ENCODE peak calls at places on chromosomes 3 and 15, in six cellular contexts. M, X, C, E, P and O are unnamed samples.

GRCh38 chr3:180624714-180625113 is 22.8 kb downstream of the TTC14 start:
- DNase-seq in M (no peak), X (no peak), C (peak), E (no peak), P (no peak), O (peak)

GRCh38 chr15:34855397-34855796 is 60.0 kb upstream of the ACTC1 start:
- DNase-seq in M (no peak), X (peak), C (no peak), E (no peak), P (peak), O (no peak)

GRCh38 chr3:41126475-41126874 is 72.8 kb upstream of the CTNNB1 start:
- DNase-seq in M (no peak), X (no peak), C (no peak), E (no peak), P (no peak), O (no peak)

GRCh38 chr3:51977449-51978142 is 2.7 kb downstream of the ABHD14A start:
- DNase-seq in M (no peak), X (no peak), C (no peak), E (no peak), P (no peak), O (no peak)

GRCh38 chr3:63135362-63135761 is 142.7 kb upstream of the SYNPR start:
- DNase-seq in M (no peak), X (peak), C (no peak), E (no peak), P (peak), O (no peak)

GRCh38 chr15:90780916-90781315 is 63.8 kb downstream of the BLM start:
- DNase-seq in M (peak), X (no peak), C (peak), E (peak), P (no peak), O (peak)

GRCh38 chr3:50550079-50550736 is 17.3 kb downstream of the C3orf18 start:
- DNase-seq in M (peak), X (no peak), C (peak), E (peak), P (no peak), O (peak)

GRCh38 chr3:111669926-111670630 is 74.9 kb upstream of the ZBED2 start:
- DNase-seq in M (no peak), X (peak), C (no peak), E (no peak), P (peak), O (no peak)

GRCh38 chr3:128875556-128876120 is 3.8 kb upstream of the ACAD9 start:
- DNase-seq in M (peak), X (peak), C (peak), E (peak), P (no peak), O (peak)

GRCh38 chr3:171980578-171981270 is 58.7 kb upstream of the FNDC3B start:
- DNase-seq in M (peak), X (peak), C (no peak), E (no peak), P (peak), O (no peak)

GRCh38 chr15:24269923-24270322 is 405.7 kb upstream of the NPAP1 start:
- DNase-seq in M (no peak), X (no peak), C (no peak), E (no peak), P (no peak), O (no peak)

GRCh38 chr3:152737021-152737908 is 97.7 kb upstream of the P2RY1 start:
- DNase-seq in M (peak), X (peak), C (peak), E (peak), P (peak), O (peak)

GRCh38 chr3:142152349-142152748 is 3.0 kb upstream of the TFDP2 start:
- DNase-seq in M (peak), X (no peak), C (no peak), E (no peak), P (no peak), O (no peak)

GRCh38 chr3:143822374-143822773 is 25.9 kb downstream of the SLC9A9 start:
- DNase-seq in M (no peak), X (no peak), C (no peak), E (no peak), P (no peak), O (no peak)

GRCh38 chr15:48413304-48413703 is 82.1 kb downstream of the DUT start:
- DNase-seq in M (no peak), X (peak), C (no peak), E (no peak), P (peak), O (no peak)

GRCh38 chr3:140265269-140265668 is 330.3 kb downstream of the CLSTN2 start:
- DNase-seq in M (no peak), X (no peak), C (no peak), E (no peak), P (no peak), O (no peak)

GRCh38 chr3:71928215-71928614 is 143.3 kb upstream of the PROK2 start:
- DNase-seq in M (no peak), X (no peak), C (no peak), E (no peak), P (no peak), O (no peak)

GRCh38 chr3:71931930-71932329 is 147.0 kb upstream of the PROK2 start:
- DNase-seq in M (no peak), X (no peak), C (peak), E (no peak), P (no peak), O (no peak)

GRCh38 chr3:71926690-71927089 is 141.7 kb upstream of the PROK2 start:
- DNase-seq in M (no peak), X (no peak), C (no peak), E (no peak), P (no peak), O (no peak)

GRCh38 chr3:71927505-71928066 is 142.6 kb upstream of the PROK2 start:
- DNase-seq in M (no peak), X (no peak), C (no peak), E (no peak), P (no peak), O (no peak)

DNA sequence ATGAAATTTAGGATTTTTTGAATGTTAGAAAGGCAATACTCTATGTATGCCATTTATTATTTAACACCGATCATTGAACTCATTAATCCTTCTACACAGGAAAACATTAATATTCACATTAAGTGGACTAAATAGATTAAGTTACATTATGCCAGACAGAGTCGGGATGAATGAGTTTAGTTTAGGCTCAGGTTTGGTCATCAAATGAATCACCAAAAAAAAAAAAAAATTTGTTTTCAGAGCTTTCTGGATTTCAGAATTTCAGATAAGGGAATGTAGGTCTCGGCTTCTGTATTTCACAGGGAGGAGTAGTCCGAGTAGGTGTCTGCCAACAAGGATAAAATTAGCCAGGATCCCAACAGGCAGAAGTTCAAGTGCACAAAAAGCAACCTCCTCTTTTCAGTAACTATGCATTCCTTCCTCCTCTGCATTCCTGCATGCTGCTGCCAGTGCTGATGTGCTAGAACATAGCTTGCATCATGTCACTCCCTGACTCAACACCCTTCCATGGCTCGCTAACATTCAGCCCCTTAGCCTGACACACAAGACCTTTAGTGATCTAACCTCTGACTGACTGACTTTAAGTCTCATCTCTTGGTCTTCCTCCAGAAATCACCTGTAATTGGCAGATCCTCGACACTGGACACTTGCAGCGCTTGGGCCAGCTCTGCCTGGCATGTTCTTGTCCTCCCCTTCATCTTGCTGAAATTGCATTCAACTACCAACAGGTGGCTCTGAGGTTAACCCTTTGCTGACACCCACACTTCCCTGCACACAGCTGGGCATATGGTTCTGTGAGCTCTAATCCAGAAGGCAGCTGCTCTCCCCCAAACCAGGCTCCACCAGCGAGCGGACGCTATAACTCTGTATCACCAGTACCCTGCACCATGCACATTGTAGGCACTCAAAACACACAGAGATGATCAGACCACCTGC is 145.4 kb upstream of the PROK2 start:
- DNase-seq in M (peak), X (peak), C (peak), E (peak), P (peak), O (peak)
- TF ChIP-seq CTCF in M (peak), X (peak), C (peak), E (peak), P (no peak), O (peak)

DNA sequence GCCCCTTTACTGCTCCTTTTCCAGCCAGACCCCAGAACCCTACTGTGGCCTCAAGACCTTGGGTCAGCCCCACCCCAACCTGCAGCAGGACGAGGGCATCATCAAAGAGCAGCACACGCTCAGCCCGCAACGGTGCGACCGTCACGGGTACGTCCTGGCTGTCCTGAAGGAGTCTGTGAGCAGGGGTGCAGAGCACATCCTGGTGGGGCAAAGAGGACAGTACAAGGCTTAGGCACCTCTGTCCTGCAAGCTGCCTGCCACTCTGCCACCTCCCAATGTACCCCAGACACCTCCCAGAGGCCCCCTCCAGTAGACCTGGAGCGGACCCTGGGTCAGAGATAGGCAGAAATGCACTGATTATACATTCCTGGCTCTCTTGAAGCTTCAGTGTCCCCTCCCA is 8.0 kb downstream of the ALS2CL start:
- DNase-seq in M (no peak), X (no peak), C (no peak), E (no peak), P (no peak), O (no peak)
- TF ChIP-seq CTCF in M (no peak), X (no peak), C (no peak), E (no peak), P (no peak), O (no peak)

GRCh38 chr15:40739854-40740253 is 15.2 kb downstream of the RMDN3 start:
- DNase-seq in M (no peak), X (no peak), C (no peak), E (no peak), P (no peak), O (no peak)
- TF ChIP-seq CTCF in M (no peak), X (no peak), C (no peak), E (no peak), P (no peak), O (no peak)

DNA sequence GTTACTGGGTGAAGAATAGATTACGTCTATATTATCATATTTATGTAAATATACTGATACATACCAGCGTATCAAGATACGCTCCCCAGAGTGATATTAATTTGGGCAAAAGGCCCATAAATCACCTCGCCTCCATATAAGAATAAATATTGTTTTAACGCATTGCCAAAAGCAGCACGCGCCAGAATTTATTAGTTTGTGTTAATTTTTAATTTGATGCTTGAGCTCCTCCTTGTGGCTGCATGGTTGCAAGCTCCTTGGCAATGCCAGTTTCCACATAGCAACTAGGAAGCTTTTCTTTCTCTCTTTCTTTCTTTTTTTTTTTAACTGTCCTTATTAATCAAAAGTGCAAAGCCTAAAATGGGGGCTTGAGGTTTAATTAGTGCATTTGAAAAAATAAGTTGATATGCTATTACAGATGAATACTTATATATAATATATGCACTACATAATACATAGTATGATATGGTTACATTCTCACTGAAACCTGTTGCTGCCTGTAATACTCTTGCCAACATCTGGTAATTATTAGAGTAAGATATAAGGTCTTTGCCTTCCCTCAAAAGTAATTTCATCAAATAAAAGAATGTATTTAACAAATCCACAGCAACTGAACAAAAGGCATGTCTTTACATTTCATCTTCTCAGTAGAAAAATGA is 242.7 kb upstream of the UBE2E2 start:
- DNase-seq in M (peak), X (peak), C (peak), E (peak), P (peak), O (peak)
- TF ChIP-seq CTCF in M (peak), X (peak), C (peak), E (peak), P (peak), O (peak)

GRCh38 chr15:33671456-33671855 is 296.8 kb upstream of the CHRM5 start:
- DNase-seq in M (no peak), X (no peak), C (peak), E (peak), P (no peak), O (peak)

GRCh38 chr15:33679065-33679464 is 289.2 kb upstream of the CHRM5 start:
- DNase-seq in M (no peak), X (no peak), C (no peak), E (no peak), P (no peak), O (no peak)

GRCh38 chr15:33678606-33679005 is 289.7 kb upstream of the CHRM5 start:
- DNase-seq in M (no peak), X (no peak), C (no peak), E (no peak), P (no peak), O (no peak)

GRCh38 chr15:33670567-33670966 is 297.7 kb upstream of the CHRM5 start:
- DNase-seq in M (no peak), X (no peak), C (peak), E (no peak), P (no peak), O (no peak)

DNA sequence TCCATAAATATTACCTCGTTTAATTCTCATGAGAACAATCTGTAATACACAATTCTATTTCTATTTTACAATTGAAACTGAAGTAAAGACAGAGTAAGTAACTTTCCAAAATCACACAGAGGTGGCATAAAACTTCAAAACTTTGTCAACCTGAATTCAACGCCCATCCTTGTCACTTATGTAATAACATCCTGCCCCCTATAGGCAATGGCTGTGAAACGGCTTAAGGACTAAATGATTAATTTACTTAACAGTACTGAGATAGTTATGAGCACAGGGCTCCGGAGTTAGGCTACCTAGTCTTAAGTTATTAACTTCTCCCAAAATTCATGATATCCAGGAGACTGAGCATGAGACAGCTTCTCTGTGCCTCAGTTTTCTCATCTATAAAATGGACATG is 293.1 kb upstream of the CHRM5 start:
- DNase-seq in M (peak), X (peak), C (peak), E (peak), P (peak), O (peak)
- TF ChIP-seq CTCF in M (peak), X (peak), C (peak), E (peak), P (peak), O (peak)

GRCh38 chr3:146503459-146504202 is 34.3 kb upstream of the PLSCR2 start:
- DNase-seq in M (peak), X (peak), C (peak), E (peak), P (peak), O (peak)
- TF ChIP-seq CTCF in M (no peak), X (no peak), C (no peak), E (no peak), P (peak), O (no peak)

GRCh38 chr3:16723994-16724393 is 118.8 kb upstream of the DAZL start:
- DNase-seq in M (no peak), X (peak), C (peak), E (no peak), P (peak), O (no peak)
- TF ChIP-seq CTCF in M (no peak), X (peak), C (peak), E (no peak), P (no peak), O (no peak)

DNA sequence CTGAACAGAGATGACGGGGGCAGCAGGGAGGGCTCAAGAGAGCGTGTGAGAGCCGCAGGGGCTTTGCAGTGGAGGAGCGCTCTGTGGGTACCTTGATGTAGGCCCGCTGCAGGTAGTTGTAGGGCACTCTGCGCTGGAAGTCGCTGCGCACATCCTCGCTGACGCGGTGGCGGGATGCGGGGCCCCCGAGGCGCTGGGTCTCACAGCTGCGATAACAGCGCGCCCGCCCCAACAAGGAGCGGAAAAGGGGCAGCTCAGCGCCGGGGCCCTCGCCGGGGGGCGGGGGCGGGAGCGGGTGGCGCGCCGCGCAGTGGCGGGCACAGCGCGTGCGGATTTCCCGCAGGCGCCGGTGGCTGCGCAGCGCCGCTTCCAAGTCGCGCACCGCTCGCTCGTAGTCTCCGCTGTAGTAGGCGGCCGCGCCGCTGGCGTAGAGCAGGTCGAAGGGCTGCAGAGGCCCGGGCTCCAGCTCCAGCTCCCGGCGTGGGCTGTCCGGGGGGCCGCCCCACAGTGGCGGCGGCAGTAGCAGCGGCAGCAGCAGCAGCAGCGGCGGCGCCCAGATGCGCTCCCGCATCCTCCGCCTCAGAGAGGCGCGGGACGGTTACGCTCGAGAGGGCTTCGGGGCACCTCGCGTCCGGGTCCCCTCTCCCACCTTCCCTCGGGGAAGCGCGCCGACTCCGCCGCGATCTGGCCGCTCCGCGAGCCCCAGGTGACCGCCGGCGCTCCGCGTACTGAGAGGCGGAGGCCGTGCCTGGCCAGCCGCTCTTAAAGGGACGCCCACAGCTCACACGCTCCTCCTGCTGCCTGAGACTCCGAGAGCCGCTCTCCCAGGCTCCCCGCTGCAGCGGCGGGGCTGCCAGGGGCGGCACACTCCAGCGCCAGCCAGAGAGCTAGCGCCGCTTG is at the start of gene P3H2:
- DNase-seq in M (no peak), X (peak), C (peak), E (peak), P (peak), O (peak)
- TF ChIP-seq CTCF in M (no peak), X (peak), C (peak), E (peak), P (peak), O (peak)